ENCODE peak calls at places on chromosomes 13 and 19, in seven cellular contexts. L is AG04450; Q is EL; V is T-helper 2 cell; O is naive thymus-derived CD8-positive, alpha-beta T cell; C is T-helper 9 cell; S is pancreas. D is an unnamed sample.

GRCh38 chr13:84445776-84446175 is 563.5 kb upstream of the SLITRK1 start:
- DNase-seq in O (no peak), S (no peak), Q (peak), L (peak), C (no peak), V (no peak), D (no peak)

GRCh38 chr19:39411006-39411831 is 1.2 kb upstream of the PLEKHG2 start:
- DNase-seq in V (peak), S (peak), L (no peak), C (no peak), O (no peak), Q (no peak), D (peak)

GRCh38 chr13:47798906-47799305 is 202.2 kb downstream of the SUCLA2 start:
- DNase-seq in Q (peak), L (no peak), C (no peak), S (no peak), O (no peak), V (no peak), D (no peak)

GRCh38 chr19:47032171-47032811 is 12.7 kb downstream of the NPAS1 start:
- DNase-seq in O (peak), C (peak), S (no peak), V (peak), Q (no peak), L (no peak), D (peak)

GRCh38 chr13:23399254-23399796 is 34.2 kb downstream of the SACS start:
- DNase-seq in V (no peak), S (no peak), Q (no peak), L (no peak), O (no peak), C (no peak), D (no peak)

GRCh38 chr19:444677-445210 is 16.1 kb downstream of the SHC2 start:
- DNase-seq in L (no peak), S (no peak), V (no peak), Q (no peak), C (no peak), O (no peak), D (no peak)

GRCh38 chr13:114110091-114110829 is 22.2 kb downstream of the RASA3 start:
- DNase-seq in L (no peak), Q (peak), V (peak), C (peak), O (peak), S (no peak), D (peak)

GRCh38 chr13:95641291-95641811 is 3.2 kb downstream of the DZIP1 start:
- DNase-seq in Q (peak), C (no peak), S (no peak), L (no peak), V (no peak), O (no peak), D (no peak)

GRCh38 chr13:28503182-28503980 is 8.5 kb upstream of the FLT1 start:
- DNase-seq in L (no peak), S (no peak), O (no peak), V (no peak), Q (peak), C (no peak), D (no peak)

GRCh38 chr13:28628250-28628649 is 30.7 kb upstream of the POMP start:
- DNase-seq in O (no peak), L (no peak), Q (no peak), C (no peak), V (no peak), S (no peak), D (no peak)

GRCh38 chr19:18861235-18861634 is 29.5 kb downstream of the UPF1 start:
- DNase-seq in Q (no peak), S (no peak), O (no peak), C (no peak), L (no peak), V (no peak), D (no peak)

D was measured in activated B cell treated with CpG ODN at 0.5 μM for 24 hours.